ENCODE peak calls at places on chromosomes 1 and 21, in five cellular contexts. One of them, this sample, is unnamed. For H3K4me1, the result is how much of the 10 kb centered on the place peaks cover.

GRCh38 chr1:98428864-98429263 is 232.7 kb upstream of the SNX7 start:
- DNase-seq in IMR-90: no peak
- DNase-seq in neural progenitor cell: no peak
- DNase-seq in fibroblast of lung: no peak
- DNase-seq in mammary epithelial cell: no peak
- DNase-seq in this sample: no peak

GRCh38 chr21:26965567-26966359 is 1.1 kb downstream of the ADAMTS5 start:
- DNase-seq in mammary epithelial cell: peak
- DNase-seq in fibroblast of lung: peak
- DNase-seq in IMR-90: peak
- DNase-seq in neural progenitor cell: peak
- DNase-seq in this sample: peak

GRCh38 chr1:18943914-18944572 is 12.4 kb downstream of the IFFO2 start:
- DNase-seq in IMR-90: no peak
- DNase-seq in neural progenitor cell: no peak
- DNase-seq in fibroblast of lung: no peak
- DNase-seq in mammary epithelial cell: no peak
- DNase-seq in this sample: no peak

GRCh38 chr1:221840511-221841243 is 98.8 kb upstream of the DUSP10 start:
- DNase-seq in neural progenitor cell: no peak
- DNase-seq in mammary epithelial cell: no peak
- DNase-seq in fibroblast of lung: no peak
- DNase-seq in IMR-90: no peak
- DNase-seq in this sample: no peak

GRCh38 chr1:54886724-54887664 is at the start of gene DHCR24:
- DNase-seq in mammary epithelial cell: peak
- DNase-seq in IMR-90: peak
- DNase-seq in fibroblast of lung: peak
- DNase-seq in neural progenitor cell: peak
- DNase-seq in this sample: peak

GRCh38 chr1:93443456-93443855 is 4.5 kb upstream of the FNBP1L start:
- DNase-seq in fibroblast of lung: no peak
- DNase-seq in IMR-90: no peak
- DNase-seq in neural progenitor cell: no peak
- DNase-seq in mammary epithelial cell: no peak
- DNase-seq in this sample: no peak

GRCh38 chr1:93353286-93353685 is 7.6 kb downstream of the DR1 start:
- DNase-seq in IMR-90: no peak
- DNase-seq in neural progenitor cell: no peak
- DNase-seq in mammary epithelial cell: no peak
- DNase-seq in fibroblast of lung: peak
- DNase-seq in this sample: no peak

GRCh38 chr1:168728452-168729404 is at the start of gene DPT:
- DNase-seq in neural progenitor cell: no peak
- DNase-seq in IMR-90: peak
- DNase-seq in mammary epithelial cell: no peak
- DNase-seq in fibroblast of lung: peak
- DNase-seq in this sample: no peak

GRCh38 chr21:14675774-14676530 is 129.8 kb upstream of the SAMSN1 start:
- DNase-seq in mammary epithelial cell: no peak
- DNase-seq in IMR-90: no peak
- DNase-seq in neural progenitor cell: no peak
- DNase-seq in fibroblast of lung: no peak
- DNase-seq in this sample: no peak

GRCh38 chr1:18849252-18849651 is 10.2 kb downstream of the TAS1R2 start:
- DNase-seq in fibroblast of lung: no peak
- DNase-seq in mammary epithelial cell: no peak
- DNase-seq in IMR-90: no peak
- DNase-seq in neural progenitor cell: no peak
- DNase-seq in this sample: no peak

GRCh38 chr1:181135815-181136737 is 47.6 kb downstream of the IER5 start:
- DNase-seq in neural progenitor cell: no peak
- DNase-seq in mammary epithelial cell: peak
- DNase-seq in IMR-90: peak
- DNase-seq in fibroblast of lung: peak
- DNase-seq in this sample: no peak

GRCh38 chr1:184160236-184160635 is 108.7 kb downstream of the TSEN15 start:
- DNase-seq in neural progenitor cell: no peak
- DNase-seq in IMR-90: peak
- DNase-seq in fibroblast of lung: peak
- DNase-seq in mammary epithelial cell: peak
- DNase-seq in this sample: peak

GRCh38 chr1:111992396-111992985 is 3.0 kb upstream of the KCND3 start:
- DNase-seq in fibroblast of lung: no peak
- DNase-seq in neural progenitor cell: no peak
- DNase-seq in IMR-90: no peak
- DNase-seq in mammary epithelial cell: no peak
- DNase-seq in this sample: no peak

GRCh38 chr1:10818262-10819197 is 22.1 kb upstream of the CASZ1 start:
- DNase-seq in IMR-90: no peak
- DNase-seq in mammary epithelial cell: peak
- DNase-seq in neural progenitor cell: no peak
- DNase-seq in fibroblast of lung: no peak
- DNase-seq in this sample: no peak

GRCh38 chr1:212457740-212458338 is 25.1 kb downstream of the NENF start:
- DNase-seq in mammary epithelial cell: peak
- DNase-seq in neural progenitor cell: peak
- DNase-seq in fibroblast of lung: peak
- DNase-seq in IMR-90: peak
- DNase-seq in this sample: peak

GRCh38 chr1:208183977-208184901 is 59.9 kb downstream of the PLXNA2 start:
- DNase-seq in fibroblast of lung: peak
- DNase-seq in IMR-90: peak
- DNase-seq in mammary epithelial cell: peak
- DNase-seq in neural progenitor cell: no peak
- DNase-seq in this sample: no peak

GRCh38 chr1:68916227-68916853 is 419.5 kb upstream of the DEPDC1 start:
- DNase-seq in fibroblast of lung: peak
- DNase-seq in IMR-90: peak
- DNase-seq in mammary epithelial cell: peak
- DNase-seq in neural progenitor cell: no peak
- DNase-seq in this sample: peak

GRCh38 chr1:11880911-11881748 is 22.4 kb upstream of the NPPB start:
- DNase-seq in neural progenitor cell: no peak
- DNase-seq in fibroblast of lung: no peak
- DNase-seq in mammary epithelial cell: no peak
- DNase-seq in IMR-90: no peak
- DNase-seq in this sample: no peak

DNA sequence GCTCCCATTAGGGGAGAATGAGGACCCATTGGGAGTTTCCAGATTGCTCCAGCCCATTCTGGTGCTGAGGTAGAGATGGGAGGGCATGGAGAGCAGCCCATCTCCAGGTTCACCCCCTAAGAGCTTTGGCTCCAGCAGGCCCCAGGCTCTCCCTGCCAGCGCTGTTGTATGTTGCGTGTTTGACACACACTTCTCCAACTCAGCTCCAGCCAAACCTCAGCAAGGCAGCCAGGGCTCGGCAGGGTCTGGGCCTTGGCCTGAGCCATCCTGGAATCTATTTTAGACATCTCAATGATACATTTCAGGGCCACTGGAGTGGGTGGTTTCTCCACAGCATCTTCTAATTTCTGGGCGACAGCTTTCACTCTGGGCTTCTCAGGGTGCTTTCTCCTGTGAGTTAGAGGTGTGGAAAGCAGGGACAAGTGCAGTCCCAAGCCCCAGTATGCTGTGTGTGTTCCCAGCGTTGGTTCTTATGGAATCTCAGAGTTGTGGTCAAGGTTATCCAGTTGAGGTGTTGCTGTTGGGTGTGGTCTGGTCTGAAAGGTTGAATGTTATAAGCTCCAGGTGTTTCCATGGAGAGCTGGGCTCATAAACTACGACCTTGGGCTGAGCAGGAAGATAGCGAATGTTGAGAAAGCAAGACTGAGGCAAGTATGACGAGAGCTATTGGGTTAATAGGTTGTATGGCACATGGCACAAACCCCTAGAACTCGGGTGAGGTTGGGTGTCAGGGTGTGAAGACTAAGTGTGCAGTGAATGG is 117.2 kb downstream of the NAV1 start:
- DNase-seq in fibroblast of lung: no peak
- DNase-seq in mammary epithelial cell: no peak
- DNase-seq in IMR-90: no peak
- DNase-seq in neural progenitor cell: no peak
- DNase-seq in this sample: no peak
- H3K4me1 ChIP-seq in fibroblast of lung: half or more
- H3K4me1 ChIP-seq in mammary epithelial cell: under half
- H3K4me1 ChIP-seq in IMR-90: under half
- H3K4me1 ChIP-seq in neural progenitor cell: under half
- H3K4me1 ChIP-seq in this sample: under half

GRCh38 chr1:7652551-7653098 is 118.5 kb upstream of the VAMP3 start:
- DNase-seq in IMR-90: no peak
- DNase-seq in neural progenitor cell: no peak
- DNase-seq in mammary epithelial cell: no peak
- DNase-seq in fibroblast of lung: no peak
- DNase-seq in this sample: no peak

GRCh38 chr1:7656821-7657220 is 114.3 kb upstream of the VAMP3 start:
- DNase-seq in fibroblast of lung: no peak
- DNase-seq in IMR-90: no peak
- DNase-seq in neural progenitor cell: no peak
- DNase-seq in mammary epithelial cell: no peak
- DNase-seq in this sample: no peak

GRCh38 chr1:7654725-7655124 is 116.4 kb upstream of the VAMP3 start:
- DNase-seq in fibroblast of lung: no peak
- DNase-seq in neural progenitor cell: no peak
- DNase-seq in mammary epithelial cell: no peak
- DNase-seq in IMR-90: no peak
- DNase-seq in this sample: no peak

GRCh38 chr1:7657287-7658126 is 113.6 kb upstream of the VAMP3 start:
- DNase-seq in mammary epithelial cell: no peak
- DNase-seq in IMR-90: no peak
- DNase-seq in neural progenitor cell: no peak
- DNase-seq in fibroblast of lung: no peak
- DNase-seq in this sample: no peak

GRCh38 chr1:7655354-7655753 is 115.7 kb upstream of the VAMP3 start:
- DNase-seq in neural progenitor cell: no peak
- DNase-seq in fibroblast of lung: no peak
- DNase-seq in mammary epithelial cell: no peak
- DNase-seq in IMR-90: no peak
- DNase-seq in this sample: no peak
- H3K9ac ChIP-seq in neural progenitor cell: no peak
- H3K9ac ChIP-seq in fibroblast of lung: no peak
- H3K9ac ChIP-seq in mammary epithelial cell: no peak
- H3K9ac ChIP-seq in IMR-90: no peak
- H3K9ac ChIP-seq in this sample: no peak

GRCh38 chr1:27567931-27568246 is 36.1 kb downstream of the AHDC1 start:
- DNase-seq in mammary epithelial cell: no peak
- DNase-seq in fibroblast of lung: no peak
- DNase-seq in IMR-90: no peak
- DNase-seq in neural progenitor cell: no peak
- DNase-seq in this sample: no peak

GRCh38 chr1:27569088-27569459 is 34.9 kb downstream of the AHDC1 start:
- DNase-seq in mammary epithelial cell: no peak
- DNase-seq in neural progenitor cell: peak
- DNase-seq in fibroblast of lung: no peak
- DNase-seq in IMR-90: no peak
- DNase-seq in this sample: no peak

GRCh38 chr1:27567183-27567526 is 36.8 kb downstream of the AHDC1 start:
- DNase-seq in neural progenitor cell: peak
- DNase-seq in fibroblast of lung: no peak
- DNase-seq in mammary epithelial cell: no peak
- DNase-seq in IMR-90: no peak
- DNase-seq in this sample: peak

GRCh38 chr1:27569506-27570382 is 34.2 kb downstream of the AHDC1 start:
- DNase-seq in fibroblast of lung: no peak
- DNase-seq in IMR-90: no peak
- DNase-seq in mammary epithelial cell: no peak
- DNase-seq in neural progenitor cell: peak
- DNase-seq in this sample: peak

DNA sequence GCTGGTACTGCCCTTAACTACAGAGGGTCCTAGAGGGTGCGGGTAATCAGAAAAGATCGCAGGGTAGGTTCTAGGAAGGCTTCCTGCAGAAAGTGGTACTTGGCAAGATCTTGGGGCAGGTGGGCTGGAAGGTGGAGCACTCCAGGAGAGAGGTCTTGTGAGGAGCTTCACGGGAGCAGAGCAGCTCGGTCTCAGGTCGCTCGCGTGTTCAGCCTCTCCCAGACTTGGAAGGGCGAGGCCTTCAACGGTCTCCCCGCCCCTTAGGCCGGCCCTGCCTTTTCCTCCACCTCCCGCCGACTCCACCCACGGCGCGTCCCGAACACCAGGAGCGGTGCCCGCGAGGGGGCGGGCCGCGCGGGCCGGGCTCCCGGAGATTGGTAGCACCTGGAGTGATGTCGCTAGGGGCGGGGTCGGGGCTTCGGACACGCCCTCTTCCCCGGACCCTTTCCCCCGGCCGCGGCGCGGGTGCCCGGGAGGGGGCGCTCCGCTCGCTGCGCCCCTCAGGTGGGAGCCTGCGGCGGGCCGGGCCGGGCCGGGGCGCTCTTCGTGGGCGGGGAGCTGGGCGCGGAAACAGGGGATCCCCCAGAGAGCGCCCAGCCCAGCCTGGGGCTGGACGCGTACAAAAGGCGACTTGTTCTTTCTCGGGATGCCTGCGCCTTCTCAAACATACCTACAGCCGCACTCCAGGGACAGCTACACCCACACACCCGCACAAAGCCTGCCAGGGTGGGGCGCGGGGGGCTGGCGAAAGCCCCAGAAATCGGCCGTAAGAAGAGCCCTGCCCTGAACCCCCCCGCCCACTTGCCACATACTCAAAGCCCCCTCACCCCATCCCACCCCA is 35.5 kb downstream of the AHDC1 start:
- DNase-seq in mammary epithelial cell: peak
- DNase-seq in neural progenitor cell: peak
- DNase-seq in IMR-90: peak
- DNase-seq in fibroblast of lung: peak
- DNase-seq in this sample: peak
- H3K4me1 ChIP-seq in mammary epithelial cell: half or more
- H3K4me1 ChIP-seq in neural progenitor cell: half or more
- H3K4me1 ChIP-seq in IMR-90: half or more
- H3K4me1 ChIP-seq in fibroblast of lung: half or more
- H3K4me1 ChIP-seq in this sample: half or more

GRCh38 chr1:24557220-24557619 is 1.3 kb downstream of the NCMAP start:
- DNase-seq in mammary epithelial cell: no peak
- DNase-seq in fibroblast of lung: no peak
- DNase-seq in IMR-90: no peak
- DNase-seq in neural progenitor cell: no peak
- DNase-seq in this sample: no peak

GRCh38 chr1:24555591-24556413 is at the start of gene NCMAP:
- DNase-seq in mammary epithelial cell: no peak
- DNase-seq in neural progenitor cell: peak
- DNase-seq in fibroblast of lung: no peak
- DNase-seq in IMR-90: no peak
- DNase-seq in this sample: peak

GRCh38 chr1:24554714-24555113 is 1.2 kb upstream of the NCMAP start:
- DNase-seq in neural progenitor cell: no peak
- DNase-seq in fibroblast of lung: no peak
- DNase-seq in mammary epithelial cell: no peak
- DNase-seq in IMR-90: no peak
- DNase-seq in this sample: no peak

GRCh38 chr1:24557711-24558121 is 1.8 kb downstream of the NCMAP start:
- DNase-seq in mammary epithelial cell: no peak
- DNase-seq in fibroblast of lung: no peak
- DNase-seq in neural progenitor cell: no peak
- DNase-seq in IMR-90: no peak
- DNase-seq in this sample: no peak

DNA sequence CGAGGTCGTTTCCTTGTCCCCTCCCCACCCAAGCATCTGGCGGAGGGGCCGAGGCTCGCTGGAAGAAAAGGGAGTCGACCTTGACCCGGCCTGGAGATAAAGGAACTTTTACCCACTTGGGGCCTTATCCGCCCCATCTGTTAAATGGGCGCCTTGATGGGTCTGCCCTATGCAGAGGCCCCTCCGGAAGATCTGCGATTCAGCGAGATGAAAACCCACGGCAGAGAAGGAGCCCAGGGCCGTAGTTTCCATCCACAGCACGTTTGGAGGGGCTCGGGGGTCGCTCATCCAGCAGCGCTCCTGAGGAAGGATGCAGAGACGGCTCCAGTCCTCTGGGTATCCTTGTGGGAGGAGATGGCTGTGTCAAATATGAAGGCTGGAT is 518 bp downstream of the NCMAP start:
- DNase-seq in mammary epithelial cell: no peak
- DNase-seq in fibroblast of lung: no peak
- DNase-seq in neural progenitor cell: no peak
- DNase-seq in IMR-90: no peak
- DNase-seq in this sample: no peak
- H3K9ac ChIP-seq in mammary epithelial cell: no peak
- H3K9ac ChIP-seq in fibroblast of lung: no peak
- H3K9ac ChIP-seq in neural progenitor cell: no peak
- H3K9ac ChIP-seq in IMR-90: no peak
- H3K9ac ChIP-seq in this sample: no peak

This sample was measured in mesendoderm.